ENCODE peak calls at places on chromosomes 5 and 9, in eight cellular contexts. D is sigmoid colon; I is cardiac muscle cell; C is PC-9; X is CD4-positive, alpha-beta memory T cell; J is brain microvascular endothelial cell; P is fibroblast of lung; M is CD8-positive, alpha-beta T cell. Q is an unnamed sample.
A peak's percentile ranks its signal among the peaks of the same experiment; 100 is the strongest.

GRCh38 chr9:137487454-137488329 is 28.6 kb upstream of the NSMF start:
- DNase-seq in D (peak; percentile 60), I (peak; percentile 38), C (no peak), X (no peak), J (no peak), P (peak; percentile 5), M (no peak), Q (no peak)

GRCh38 chr5:165630211-165630866 is 2124.9 kb downstream of the MAT2B start:
- DNase-seq in D (peak; percentile 64), I (peak; percentile 81), C (no peak), X (no peak), J (peak; percentile 12), P (peak; percentile 83), M (no peak), Q (peak; percentile 56)

GRCh38 chr5:136089804-136090203 is 42.8 kb upstream of the SMAD5 start:
- DNase-seq in D (peak; percentile 68), I (no peak), C (no peak), X (no peak), J (no peak), P (no peak), M (no peak), Q (no peak)

GRCh38 chr5:108387756-108388155 is 5.9 kb upstream of the FBXL17 start:
- DNase-seq in D (no peak), I (no peak), C (no peak), X (no peak), J (no peak), P (no peak), M (no peak), Q (peak; percentile 16)

GRCh38 chr9:2709645-2710101 is 7.6 kb upstream of the KCNV2 start:
- DNase-seq in D (no peak), I (no peak), C (no peak), X (no peak), J (no peak), P (no peak), M (no peak), Q (no peak)

GRCh38 chr9:14243514-14244042 is 70.4 kb downstream of the NFIB start:
- DNase-seq in D (no peak), I (peak; percentile 60), C (no peak), X (no peak), J (no peak), P (peak; percentile 22), M (no peak), Q (peak; percentile 31)

GRCh38 chr9:69331444-69331843 is 6.4 kb downstream of the ENTREP1 start:
- DNase-seq in D (no peak), I (no peak), C (no peak), X (no peak), J (no peak), P (no peak), M (no peak), Q (no peak)

GRCh38 chr5:96816430-96816939 is 8.7 kb upstream of the ERAP1 start:
- DNase-seq in D (no peak), I (no peak), C (no peak), X (peak; percentile 87), J (no peak), P (no peak), M (peak; percentile 31), Q (no peak)

GRCh38 chr9:87712801-87713277 is 13.1 kb upstream of the CTSL start:
- DNase-seq in D (no peak), I (no peak), C (no peak), X (no peak), J (no peak), P (peak; percentile 17), M (no peak), Q (no peak)

GRCh38 chr9:112080831-112081542 is 94.1 kb downstream of the SUSD1 start:
- DNase-seq in D (no peak), I (no peak), C (no peak), X (no peak), J (no peak), P (no peak), M (no peak), Q (no peak)

GRCh38 chr9:27453860-27454553 is 70.1 kb upstream of the IFNK start:
- DNase-seq in D (no peak), I (no peak), C (peak; percentile 71), X (no peak), J (no peak), P (no peak), M (no peak), Q (no peak)

GRCh38 chr5:99032234-99033013 is 103.6 kb upstream of the CHD1 start:
- DNase-seq in D (no peak), I (peak; percentile 90), C (peak; percentile 68), X (no peak), J (peak; percentile 62), P (peak; percentile 91), M (no peak), Q (peak; percentile 86)

GRCh38 chr9:93619272-93619775 is 42.9 kb downstream of the PHF2 start:
- DNase-seq in D (no peak), I (no peak), C (no peak), X (no peak), J (no peak), P (no peak), M (no peak), Q (no peak)

GRCh38 chr9:135951889-135952663 is 9.1 kb downstream of the UBAC1 start:
- DNase-seq in D (no peak), I (no peak), C (no peak), X (no peak), J (peak; percentile 48), P (peak; percentile 89), M (no peak), Q (peak; percentile 62)

GRCh38 chr5:168992687-168993086 is 308.3 kb downstream of the SLIT3 start:
- DNase-seq in D (no peak), I (no peak), C (no peak), X (no peak), J (no peak), P (no peak), M (no peak), Q (no peak)

GRCh38 chr9:134551657-134552348 is 89.8 kb upstream of the COL5A1 start:
- DNase-seq in D (no peak), I (peak; percentile 90), C (peak; percentile 52), X (no peak), J (peak; percentile 91), P (peak; percentile 83), M (no peak), Q (peak; percentile 77)

GRCh38 chr5:44565872-44566271 is 176.7 kb upstream of the FGF10 start:
- DNase-seq in D (no peak), I (no peak), C (no peak), X (no peak), J (no peak), P (peak; percentile 46), M (no peak), Q (peak; percentile 82)

GRCh38 chr5:150300496-150301169 is 2.1 kb downstream of the ARSI start:
- DNase-seq in D (no peak), I (no peak), C (no peak), X (no peak), J (no peak), P (no peak), M (no peak), Q (no peak)

GRCh38 chr5:95078868-95079267 is 206.0 kb downstream of the MCTP1 start:
- DNase-seq in D (no peak), I (no peak), C (no peak), X (no peak), J (no peak), P (no peak), M (no peak), Q (no peak)

DNA sequence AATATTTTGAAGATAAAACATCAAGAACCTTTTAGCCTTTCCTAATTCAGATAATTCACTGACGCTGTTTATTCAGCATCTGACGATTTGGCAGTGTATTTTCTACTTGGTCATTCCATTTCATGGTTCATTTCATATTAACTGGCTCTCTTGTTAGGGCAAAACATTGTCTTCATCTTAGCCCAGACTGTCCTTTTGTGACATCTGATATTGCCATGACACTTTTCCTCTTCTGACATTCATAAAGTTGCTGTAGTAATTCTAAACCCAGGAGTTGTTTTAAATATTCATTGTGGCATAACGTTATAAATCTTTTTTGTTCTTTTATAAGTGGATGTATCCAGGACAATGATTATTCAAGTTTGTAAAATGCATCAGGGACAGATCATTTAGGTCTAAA is 1.8 kb downstream of the SCAMP1 start:
- DNase-seq in D (no peak), I (no peak), C (no peak), X (no peak), J (no peak), P (no peak), M (no peak), Q (no peak)
- H3K4me3 ChIP-seq in D (no peak overlapping the region), I (peak overlapping the region; percentile 84), C (peak overlapping the region; percentile 86), X (no peak overlapping the region), J (no peak overlapping the region), P (no peak overlapping the region), M (no peak overlapping the region), Q (no peak overlapping the region)

DNA sequence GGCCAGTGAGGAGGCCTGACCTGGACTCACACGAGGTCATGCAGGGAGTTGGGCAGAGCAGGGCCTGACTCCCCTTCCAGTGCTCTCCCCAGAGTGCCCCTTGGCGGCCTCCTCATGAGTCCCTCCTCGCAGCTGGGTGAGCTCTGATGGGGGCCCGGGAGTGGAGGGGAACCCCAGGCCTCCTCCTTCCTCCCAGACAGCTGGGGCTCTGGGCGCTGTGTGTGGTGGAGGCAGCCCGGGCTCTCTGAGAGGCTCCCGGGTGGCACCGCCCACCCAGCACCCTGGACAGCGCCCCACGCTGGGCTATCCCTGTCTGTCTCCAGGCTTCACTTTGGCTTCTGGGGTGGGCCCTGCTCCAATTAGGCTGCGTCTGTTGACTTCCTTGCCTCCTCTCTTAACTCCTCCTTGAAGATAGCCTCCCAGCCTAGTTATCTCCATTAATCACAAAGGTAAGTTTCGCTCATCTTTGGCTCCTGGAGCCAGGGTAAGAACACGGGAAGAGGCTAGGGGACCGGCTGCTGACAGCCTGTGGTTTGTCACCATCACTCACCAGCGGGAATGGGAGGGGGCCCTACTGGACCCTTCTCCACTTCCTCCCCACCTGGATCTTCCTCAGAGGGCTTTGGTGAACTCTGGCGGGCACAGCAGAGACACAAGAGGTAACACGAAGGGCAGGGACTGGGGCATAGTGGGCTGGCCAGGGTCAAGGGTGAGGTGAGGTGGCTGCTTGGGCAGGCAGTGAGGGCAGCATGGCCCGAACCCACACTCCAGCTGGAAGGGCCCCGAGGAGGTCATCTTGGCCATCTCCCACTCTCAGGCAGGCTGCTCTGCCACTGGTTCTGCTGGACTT is 13.1 kb downstream of the PSD2 start:
- DNase-seq in D (no peak), I (peak; percentile 63), C (no peak), X (no peak), J (peak; percentile 29), P (peak; percentile 15), M (no peak), Q (peak; percentile 16)
- H3K4me3 ChIP-seq in D (no peak overlapping the region), I (no peak overlapping the region), C (no peak overlapping the region), X (no peak overlapping the region), J (no peak overlapping the region), P (no peak overlapping the region), M (no peak overlapping the region), Q (no peak overlapping the region)

DNA sequence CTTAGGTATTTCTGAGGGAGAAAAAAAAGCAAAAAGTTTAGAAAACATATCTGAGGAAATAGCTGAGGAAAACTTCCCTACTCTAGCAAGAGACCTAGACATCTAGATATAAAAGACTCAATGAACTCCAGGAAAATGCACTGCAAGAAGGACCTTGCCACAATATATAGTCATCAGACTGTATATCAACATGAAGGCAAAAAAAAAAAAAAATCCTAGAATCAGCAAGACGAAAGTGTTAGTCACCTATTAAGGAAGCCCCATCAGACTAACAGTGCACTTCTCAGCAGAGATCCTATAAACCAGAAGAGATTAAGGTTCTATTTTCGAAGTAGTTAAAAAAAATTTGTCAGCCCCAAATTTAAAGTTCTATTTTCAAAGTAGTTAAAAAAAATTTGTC is 166.2 kb downstream of the TMEM38B start:
- DNase-seq in D (no peak), I (no peak), C (no peak), X (no peak), J (no peak), P (no peak), M (no peak), Q (no peak)
- H3K4me3 ChIP-seq in D (no peak overlapping the region), I (no peak overlapping the region), C (no peak overlapping the region), X (no peak overlapping the region), J (no peak overlapping the region), P (no peak overlapping the region), M (no peak overlapping the region), Q (no peak overlapping the region)

GRCh38 chr5:137497396-137498290 is 1.5 kb downstream of the SPOCK1 start:
- DNase-seq in D (no peak), I (no peak), C (no peak), X (no peak), J (no peak), P (no peak), M (no peak), Q (no peak)
- H3K4me3 ChIP-seq in D (peak overlapping the region; percentile 56), I (no peak overlapping the region), C (no peak overlapping the region), X (no peak overlapping the region), J (peak overlapping the region; percentile 73), P (no peak overlapping the region), M (no peak overlapping the region), Q (peak overlapping the region; percentile 58)